ENCODE peak calls at places on chromosomes 11 and 22, in eight cellular contexts. One of them, this sample, is unnamed.

GRCh38 chr22:50105529-50106100 is 15.8 kb downstream of the MOV10L1 start:
- DNase-seq in coronary artery: no peak
- DNase-seq in hepatocyte: no peak
- DNase-seq in fibroblast of villous mesenchyme: peak; percentile 76
- DNase-seq in HFFc6: peak; percentile 15
- DNase-seq in A549: no peak
- DNase-seq in bronchial epithelial cell: peak; percentile 89
- DNase-seq in GM23338: no peak
- DNase-seq in this sample: no peak

GRCh38 chr22:30806391-30806861 is 111.8 kb downstream of the OSBP2 start:
- DNase-seq in coronary artery: no peak
- DNase-seq in hepatocyte: no peak
- DNase-seq in fibroblast of villous mesenchyme: peak; percentile 5
- DNase-seq in HFFc6: peak; percentile 25
- DNase-seq in A549: no peak
- DNase-seq in bronchial epithelial cell: peak; percentile 85
- DNase-seq in GM23338: peak; percentile 60
- DNase-seq in this sample: no peak

GRCh38 chr22:33919591-33920501 is at the start of gene LARGE1:
- DNase-seq in coronary artery: no peak
- DNase-seq in hepatocyte: peak; percentile 76
- DNase-seq in fibroblast of villous mesenchyme: no peak
- DNase-seq in HFFc6: no peak
- DNase-seq in A549: peak; percentile 11
- DNase-seq in bronchial epithelial cell: no peak
- DNase-seq in GM23338: peak; percentile 71
- DNase-seq in this sample: peak; percentile 46

GRCh38 chr22:48975252-48975780 is 852.4 kb downstream of the BRD1 start:
- DNase-seq in coronary artery: peak; percentile 41
- DNase-seq in hepatocyte: no peak
- DNase-seq in fibroblast of villous mesenchyme: no peak
- DNase-seq in HFFc6: no peak
- DNase-seq in A549: no peak
- DNase-seq in bronchial epithelial cell: no peak
- DNase-seq in GM23338: no peak
- DNase-seq in this sample: no peak

GRCh38 chr11:77598195-77598594 is 8.4 kb downstream of the AQP11 start:
- DNase-seq in coronary artery: no peak
- DNase-seq in hepatocyte: no peak
- DNase-seq in fibroblast of villous mesenchyme: no peak
- DNase-seq in HFFc6: no peak
- DNase-seq in A549: no peak
- DNase-seq in bronchial epithelial cell: no peak
- DNase-seq in GM23338: no peak
- DNase-seq in this sample: no peak

GRCh38 chr22:20044495-20045151 is 23.7 kb downstream of the TANGO2 start:
- DNase-seq in coronary artery: no peak
- DNase-seq in hepatocyte: no peak
- DNase-seq in fibroblast of villous mesenchyme: no peak
- DNase-seq in HFFc6: no peak
- DNase-seq in A549: no peak
- DNase-seq in bronchial epithelial cell: no peak
- DNase-seq in GM23338: no peak
- DNase-seq in this sample: no peak

GRCh38 chr11:10450451-10451398 is 4.3 kb upstream of the AMPD3 start:
- DNase-seq in coronary artery: no peak
- DNase-seq in hepatocyte: peak; percentile 80
- DNase-seq in fibroblast of villous mesenchyme: peak; percentile 13
- DNase-seq in HFFc6: no peak
- DNase-seq in A549: peak; percentile 45
- DNase-seq in bronchial epithelial cell: peak; percentile 53
- DNase-seq in GM23338: peak; percentile 90
- DNase-seq in this sample: peak; percentile 50

GRCh38 chr11:45926001-45926401 is 3.5 kb downstream of the LARGE2 start:
- DNase-seq in coronary artery: peak; percentile 71
- DNase-seq in hepatocyte: no peak
- DNase-seq in fibroblast of villous mesenchyme: no peak
- DNase-seq in HFFc6: no peak
- DNase-seq in A549: no peak
- DNase-seq in bronchial epithelial cell: no peak
- DNase-seq in GM23338: no peak
- DNase-seq in this sample: no peak

GRCh38 chr11:75802022-75802912 is 12.7 kb upstream of the UVRAG start:
- DNase-seq in coronary artery: no peak
- DNase-seq in hepatocyte: no peak
- DNase-seq in fibroblast of villous mesenchyme: no peak
- DNase-seq in HFFc6: no peak
- DNase-seq in A549: no peak
- DNase-seq in bronchial epithelial cell: no peak
- DNase-seq in GM23338: no peak
- DNase-seq in this sample: no peak

GRCh38 chr11:21774212-21774611 is 418.7 kb upstream of the ANO5 start:
- DNase-seq in coronary artery: no peak
- DNase-seq in hepatocyte: no peak
- DNase-seq in fibroblast of villous mesenchyme: no peak
- DNase-seq in HFFc6: no peak
- DNase-seq in A549: no peak
- DNase-seq in bronchial epithelial cell: peak; percentile 4
- DNase-seq in GM23338: no peak
- DNase-seq in this sample: no peak

GRCh38 chr11:503179-503981 is 3.7 kb downstream of the RNH1 start:
- DNase-seq in coronary artery: peak; percentile 86
- DNase-seq in hepatocyte: peak; percentile 26
- DNase-seq in fibroblast of villous mesenchyme: peak; percentile 60
- DNase-seq in HFFc6: no peak
- DNase-seq in A549: no peak
- DNase-seq in bronchial epithelial cell: no peak
- DNase-seq in GM23338: no peak
- DNase-seq in this sample: no peak

GRCh38 chr11:34266090-34266912 is 91.5 kb downstream of the ABTB2 start:
- DNase-seq in coronary artery: no peak
- DNase-seq in hepatocyte: peak; percentile 72
- DNase-seq in fibroblast of villous mesenchyme: peak; percentile 94
- DNase-seq in HFFc6: peak; percentile 77
- DNase-seq in A549: no peak
- DNase-seq in bronchial epithelial cell: no peak
- DNase-seq in GM23338: no peak
- DNase-seq in this sample: no peak

GRCh38 chr22:31952459-31952858 is 8.1 kb downstream of the YWHAH start:
- DNase-seq in coronary artery: no peak
- DNase-seq in hepatocyte: no peak
- DNase-seq in fibroblast of villous mesenchyme: peak; percentile 91
- DNase-seq in HFFc6: peak; percentile 87
- DNase-seq in A549: peak; percentile 28
- DNase-seq in bronchial epithelial cell: peak; percentile 92
- DNase-seq in GM23338: no peak
- DNase-seq in this sample: no peak

GRCh38 chr11:8006349-8006977 is 19.3 kb downstream of the EIF3F start:
- DNase-seq in coronary artery: no peak
- DNase-seq in hepatocyte: peak; percentile 83
- DNase-seq in fibroblast of villous mesenchyme: peak; percentile 71
- DNase-seq in HFFc6: peak; percentile 68
- DNase-seq in A549: peak; percentile 71
- DNase-seq in bronchial epithelial cell: peak; percentile 61
- DNase-seq in GM23338: peak; percentile 92
- DNase-seq in this sample: peak; percentile 77

GRCh38 chr22:28951530-28951929 is 68.2 kb downstream of the ZNRF3 start:
- DNase-seq in coronary artery: no peak
- DNase-seq in hepatocyte: no peak
- DNase-seq in fibroblast of villous mesenchyme: no peak
- DNase-seq in HFFc6: no peak
- DNase-seq in A549: no peak
- DNase-seq in bronchial epithelial cell: no peak
- DNase-seq in GM23338: no peak
- DNase-seq in this sample: no peak

DNA sequence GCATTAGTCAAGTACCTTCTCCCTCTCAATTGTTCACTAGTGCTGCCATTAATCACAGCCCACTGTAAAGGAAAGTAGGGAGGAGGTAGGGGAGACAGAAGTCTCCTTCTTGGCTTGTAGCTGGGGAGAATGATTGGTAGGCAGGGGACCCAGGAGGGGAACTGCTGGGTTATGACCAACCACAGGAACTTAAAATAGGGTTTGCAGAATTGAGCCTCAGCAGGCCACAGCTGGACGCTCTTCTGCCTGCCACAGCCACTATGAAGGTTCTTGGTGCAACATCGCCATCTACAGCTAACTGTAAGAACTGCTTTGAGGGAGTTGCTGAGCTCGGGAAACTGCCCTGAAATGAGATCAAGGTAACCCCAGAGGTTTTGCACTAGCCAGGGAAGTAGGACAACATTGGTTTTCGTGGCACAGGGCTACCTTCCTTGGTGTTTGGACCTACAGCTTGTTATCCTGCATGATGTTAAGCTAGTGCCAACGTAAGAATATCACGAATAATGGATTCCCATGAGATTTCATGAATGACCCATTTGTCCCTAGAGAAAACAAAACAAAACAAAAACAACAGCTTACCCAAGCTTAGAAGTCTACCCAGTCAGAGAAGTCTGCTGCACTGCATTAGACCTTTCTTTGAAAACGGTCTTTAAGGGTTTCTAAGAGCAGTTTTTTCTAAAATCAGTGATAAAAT is 787.1 kb upstream of the API5 start:
- DNase-seq in coronary artery: no peak
- DNase-seq in hepatocyte: peak; percentile 85
- DNase-seq in fibroblast of villous mesenchyme: peak; percentile 33
- DNase-seq in HFFc6: peak; percentile 61
- DNase-seq in A549: no peak
- DNase-seq in bronchial epithelial cell: peak; percentile 47
- DNase-seq in GM23338: peak; percentile 82
- DNase-seq in this sample: peak; percentile 62
- TF ChIP-seq CTCF in coronary artery: peak; percentile 47
- TF ChIP-seq CTCF in hepatocyte: peak; percentile 88
- TF ChIP-seq CTCF in fibroblast of villous mesenchyme: peak; percentile 56
- TF ChIP-seq CTCF in HFFc6: peak; percentile 84
- TF ChIP-seq CTCF in A549: peak; percentile 31
- TF ChIP-seq CTCF in bronchial epithelial cell: peak; percentile 91
- TF ChIP-seq CTCF in GM23338: peak; percentile 82
- TF ChIP-seq CTCF in this sample: peak; percentile 60

GRCh38 chr22:27827586-27828213 is 26.1 kb upstream of the MN1 start:
- DNase-seq in coronary artery: peak; percentile 87
- DNase-seq in hepatocyte: no peak
- DNase-seq in fibroblast of villous mesenchyme: no peak
- DNase-seq in HFFc6: no peak
- DNase-seq in A549: no peak
- DNase-seq in bronchial epithelial cell: no peak
- DNase-seq in GM23338: no peak
- DNase-seq in this sample: no peak

GRCh38 chr22:27823221-27823620 is 21.7 kb upstream of the MN1 start:
- DNase-seq in coronary artery: no peak
- DNase-seq in hepatocyte: no peak
- DNase-seq in fibroblast of villous mesenchyme: no peak
- DNase-seq in HFFc6: no peak
- DNase-seq in A549: no peak
- DNase-seq in bronchial epithelial cell: no peak
- DNase-seq in GM23338: no peak
- DNase-seq in this sample: no peak

GRCh38 chr22:27820896-27821866 is 19.6 kb upstream of the MN1 start:
- DNase-seq in coronary artery: no peak
- DNase-seq in hepatocyte: no peak
- DNase-seq in fibroblast of villous mesenchyme: no peak
- DNase-seq in HFFc6: no peak
- DNase-seq in A549: no peak
- DNase-seq in bronchial epithelial cell: no peak
- DNase-seq in GM23338: no peak
- DNase-seq in this sample: no peak

GRCh38 chr22:27828214-27828587 is 26.6 kb upstream of the MN1 start:
- DNase-seq in coronary artery: no peak
- DNase-seq in hepatocyte: no peak
- DNase-seq in fibroblast of villous mesenchyme: no peak
- DNase-seq in HFFc6: no peak
- DNase-seq in A549: no peak
- DNase-seq in bronchial epithelial cell: no peak
- DNase-seq in GM23338: no peak
- DNase-seq in this sample: no peak

DNA sequence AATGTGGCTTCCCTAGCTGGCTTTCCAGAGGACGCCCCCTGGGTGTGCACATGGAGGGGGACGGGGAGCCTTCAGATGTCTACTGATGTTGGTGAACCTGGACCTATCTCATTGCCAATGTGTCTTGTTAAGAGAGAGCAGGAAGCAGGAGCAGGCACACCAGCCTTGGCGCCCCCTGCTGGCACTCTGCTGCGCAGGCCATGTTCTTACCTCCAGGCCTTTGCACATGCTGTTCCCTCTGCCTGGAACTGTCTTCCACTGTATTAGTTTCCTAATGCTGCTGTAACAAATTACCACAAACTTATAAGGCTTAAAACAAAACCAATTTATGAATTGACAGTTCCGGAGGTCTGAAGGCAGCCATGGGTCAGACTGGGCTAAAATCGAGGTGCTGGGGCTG is 23.6 kb upstream of the MN1 start:
- DNase-seq in coronary artery: no peak
- DNase-seq in hepatocyte: no peak
- DNase-seq in fibroblast of villous mesenchyme: no peak
- DNase-seq in HFFc6: no peak
- DNase-seq in A549: no peak
- DNase-seq in bronchial epithelial cell: no peak
- DNase-seq in GM23338: peak; percentile 66
- DNase-seq in this sample: no peak
- TF ChIP-seq CTCF in coronary artery: no peak
- TF ChIP-seq CTCF in hepatocyte: peak; percentile 8
- TF ChIP-seq CTCF in fibroblast of villous mesenchyme: peak; percentile 26
- TF ChIP-seq CTCF in HFFc6: peak; percentile 73
- TF ChIP-seq CTCF in A549: peak; percentile 14
- TF ChIP-seq CTCF in bronchial epithelial cell: peak; percentile 16
- TF ChIP-seq CTCF in GM23338: peak; percentile 82
- TF ChIP-seq CTCF in this sample: peak; percentile 54

GRCh38 chr11:133987221-133987620 is 30.5 kb upstream of the IGSF9B start:
- DNase-seq in coronary artery: no peak
- DNase-seq in hepatocyte: no peak
- DNase-seq in fibroblast of villous mesenchyme: no peak
- DNase-seq in HFFc6: no peak
- DNase-seq in A549: no peak
- DNase-seq in bronchial epithelial cell: no peak
- DNase-seq in GM23338: no peak
- DNase-seq in this sample: no peak
- TF ChIP-seq CTCF in coronary artery: no peak
- TF ChIP-seq CTCF in hepatocyte: no peak
- TF ChIP-seq CTCF in fibroblast of villous mesenchyme: no peak
- TF ChIP-seq CTCF in HFFc6: no peak
- TF ChIP-seq CTCF in A549: no peak
- TF ChIP-seq CTCF in bronchial epithelial cell: no peak
- TF ChIP-seq CTCF in GM23338: no peak
- TF ChIP-seq CTCF in this sample: no peak

DNA sequence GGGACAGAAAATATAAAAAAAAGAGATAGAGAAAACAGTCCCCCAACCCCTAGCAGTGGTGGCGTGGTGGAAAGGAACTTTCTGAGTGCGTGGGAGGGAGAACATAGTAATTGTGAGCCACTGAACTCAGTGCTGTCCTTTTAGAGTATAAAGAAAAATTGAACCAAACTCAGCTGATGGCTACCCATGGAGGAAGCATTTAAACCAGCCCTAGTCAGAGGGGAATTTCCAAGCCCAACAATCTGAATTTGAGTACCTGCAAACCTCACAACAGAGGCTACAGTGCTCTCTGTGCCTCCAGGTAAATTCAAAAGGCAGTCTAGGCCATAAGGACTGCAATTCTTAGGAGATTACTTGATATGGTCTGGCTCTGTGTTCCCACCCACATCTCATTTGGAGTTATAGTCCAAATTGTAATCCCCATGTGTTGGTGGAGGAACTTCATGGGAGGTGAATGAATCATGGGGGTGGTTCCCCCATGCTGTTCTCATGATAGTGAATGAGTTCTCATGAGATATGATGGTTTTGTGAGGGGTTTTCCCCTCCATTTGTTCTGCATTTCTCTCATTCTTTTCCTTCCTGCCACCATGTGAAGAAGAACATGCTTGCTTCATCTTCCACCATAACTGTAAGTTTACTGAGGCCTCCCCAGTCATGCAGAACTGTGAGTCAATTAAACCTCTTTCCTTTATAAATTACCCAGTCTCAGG is 687.8 kb downstream of the FAM181B start:
- DNase-seq in coronary artery: no peak
- DNase-seq in hepatocyte: no peak
- DNase-seq in fibroblast of villous mesenchyme: no peak
- DNase-seq in HFFc6: no peak
- DNase-seq in A549: no peak
- DNase-seq in bronchial epithelial cell: no peak
- DNase-seq in GM23338: no peak
- DNase-seq in this sample: no peak
- TF ChIP-seq CTCF in coronary artery: no peak
- TF ChIP-seq CTCF in hepatocyte: no peak
- TF ChIP-seq CTCF in fibroblast of villous mesenchyme: no peak
- TF ChIP-seq CTCF in HFFc6: no peak
- TF ChIP-seq CTCF in A549: no peak
- TF ChIP-seq CTCF in bronchial epithelial cell: no peak
- TF ChIP-seq CTCF in GM23338: no peak
- TF ChIP-seq CTCF in this sample: no peak